ENCODE peak calls at places on chromosomes 1 and 21, in four cellular contexts. One of them, this sample, is unnamed. For H3K4me1, the result is how much of the 10 kb centered on the place peaks cover.

GRCh38 chr1:60886793-60887331 is 195.5 kb upstream of the NFIA start:
- DNase-seq in K562: no peak
- DNase-seq in MM.1S: no peak
- DNase-seq in hepatocyte: peak
- DNase-seq in this sample: no peak

GRCh38 chr1:13708380-13709010 is 8.5 kb downstream of the PRDM2 start:
- DNase-seq in K562: no peak
- DNase-seq in MM.1S: no peak
- DNase-seq in hepatocyte: peak
- DNase-seq in this sample: peak

GRCh38 chr21:46038871-46039397 is 57.4 kb downstream of the COL6A1 start:
- DNase-seq in K562: no peak
- DNase-seq in MM.1S: no peak
- DNase-seq in hepatocyte: no peak
- DNase-seq in this sample: peak

GRCh38 chr1:29762635-29763034 is 526.3 kb downstream of the PTPRU start:
- DNase-seq in K562: no peak
- DNase-seq in MM.1S: no peak
- DNase-seq in hepatocyte: no peak
- DNase-seq in this sample: no peak

GRCh38 chr1:183043254-183043653 is 20.0 kb downstream of the LAMC1 start:
- DNase-seq in K562: no peak
- DNase-seq in MM.1S: no peak
- DNase-seq in hepatocyte: no peak
- DNase-seq in this sample: no peak

GRCh38 chr1:29956343-29957030 is 720.2 kb downstream of the PTPRU start:
- DNase-seq in K562: no peak
- DNase-seq in MM.1S: no peak
- DNase-seq in hepatocyte: no peak
- DNase-seq in this sample: no peak

GRCh38 chr1:41639332-41639936 is 155.0 kb upstream of the EDN2 start:
- DNase-seq in K562: no peak
- DNase-seq in MM.1S: no peak
- DNase-seq in hepatocyte: no peak
- DNase-seq in this sample: no peak

GRCh38 chr1:2213576-2214505 is 14.3 kb upstream of the SKI start:
- DNase-seq in K562: no peak
- DNase-seq in MM.1S: no peak
- DNase-seq in hepatocyte: peak
- DNase-seq in this sample: peak

GRCh38 chr1:180908084-180908765 is 4.5 kb upstream of the KIAA1614 start:
- DNase-seq in K562: no peak
- DNase-seq in MM.1S: no peak
- DNase-seq in hepatocyte: no peak
- DNase-seq in this sample: no peak

GRCh38 chr1:206467915-206468314 is 2.4 kb upstream of the IKBKE start:
- DNase-seq in K562: no peak
- DNase-seq in MM.1S: no peak
- DNase-seq in hepatocyte: no peak
- DNase-seq in this sample: no peak

GRCh38 chr1:58864654-58865053 is 80.8 kb upstream of the JUN start:
- DNase-seq in K562: no peak
- DNase-seq in MM.1S: no peak
- DNase-seq in hepatocyte: no peak
- DNase-seq in this sample: no peak

GRCh38 chr1:11174271-11174942 is 14.7 kb upstream of the ANGPTL7 start:
- DNase-seq in K562: no peak
- DNase-seq in MM.1S: no peak
- DNase-seq in hepatocyte: peak
- DNase-seq in this sample: no peak

GRCh38 chr21:31731112-31731801 is 661 bp downstream of the SCAF4 start:
- DNase-seq in K562: peak
- DNase-seq in MM.1S: peak
- DNase-seq in hepatocyte: peak
- DNase-seq in this sample: no peak

GRCh38 chr1:89148259-89148658 is 22.3 kb upstream of the GBP2 start:
- DNase-seq in K562: no peak
- DNase-seq in MM.1S: no peak
- DNase-seq in hepatocyte: no peak
- DNase-seq in this sample: no peak

GRCh38 chr1:55965981-55966461 is 613.3 kb downstream of the PLPP3 start:
- DNase-seq in K562: no peak
- DNase-seq in MM.1S: no peak
- DNase-seq in hepatocyte: no peak
- DNase-seq in this sample: no peak

GRCh38 chr1:150464422-150464826 is 22.8 kb upstream of the TARS2 start:
- DNase-seq in K562: peak
- DNase-seq in MM.1S: peak
- DNase-seq in hepatocyte: peak
- DNase-seq in this sample: peak

GRCh38 chr1:77413541-77414335 is 131.9 kb downstream of the AK5 start:
- DNase-seq in K562: no peak
- DNase-seq in MM.1S: no peak
- DNase-seq in hepatocyte: no peak
- DNase-seq in this sample: no peak

GRCh38 chr1:167904641-167905040 is 9.3 kb downstream of the ADCY10 start:
- DNase-seq in K562: no peak
- DNase-seq in MM.1S: no peak
- DNase-seq in hepatocyte: no peak
- DNase-seq in this sample: peak

GRCh38 chr1:59354754-59355337 is 58.0 kb downstream of the FGGY start:
- DNase-seq in K562: no peak
- DNase-seq in MM.1S: no peak
- DNase-seq in hepatocyte: no peak
- DNase-seq in this sample: no peak

GRCh38 chr1:59552001-59552400 is 255.1 kb downstream of the FGGY start:
- DNase-seq in K562: no peak
- DNase-seq in MM.1S: no peak
- DNase-seq in hepatocyte: no peak
- DNase-seq in this sample: no peak

GRCh38 chr1:82880506-82880905 is 1079.8 kb downstream of the ADGRL2 start:
- DNase-seq in K562: no peak
- DNase-seq in MM.1S: no peak
- DNase-seq in hepatocyte: no peak
- DNase-seq in this sample: no peak

GRCh38 chr1:77929806-77930205 is 41.4 kb downstream of the NEXN start:
- DNase-seq in K562: no peak
- DNase-seq in MM.1S: no peak
- DNase-seq in hepatocyte: no peak
- DNase-seq in this sample: peak

GRCh38 chr1:40450491-40451237 is 388 bp downstream of the ZFP69B start:
- DNase-seq in K562: peak
- DNase-seq in MM.1S: no peak
- DNase-seq in hepatocyte: peak
- DNase-seq in this sample: peak

GRCh38 chr21:22223385-22223784 is 1225.2 kb downstream of the NCAM2 start:
- DNase-seq in K562: no peak
- DNase-seq in MM.1S: peak
- DNase-seq in hepatocyte: no peak
- DNase-seq in this sample: no peak

GRCh38 chr1:151846062-151846568 is 6.5 kb upstream of the C2CD4D start:
- DNase-seq in K562: peak
- DNase-seq in MM.1S: no peak
- DNase-seq in hepatocyte: peak
- DNase-seq in this sample: peak

GRCh38 chr1:113928129-113928949 is 785 bp upstream of the HIPK1 start:
- DNase-seq in K562: no peak
- DNase-seq in MM.1S: peak
- DNase-seq in hepatocyte: peak
- DNase-seq in this sample: no peak

GRCh38 chr1:44847786-44848185 is 4.7 kb upstream of the PTCH2 start:
- DNase-seq in K562: no peak
- DNase-seq in MM.1S: no peak
- DNase-seq in hepatocyte: no peak
- DNase-seq in this sample: no peak

GRCh38 chr1:214506972-214507431 is 44.4 kb downstream of the PTPN14 start:
- DNase-seq in K562: no peak
- DNase-seq in MM.1S: no peak
- DNase-seq in hepatocyte: peak
- DNase-seq in this sample: no peak

GRCh38 chr1:169676001-169676400 is 35.4 kb downstream of the SELL start:
- DNase-seq in K562: no peak
- DNase-seq in MM.1S: no peak
- DNase-seq in hepatocyte: no peak
- DNase-seq in this sample: peak

GRCh38 chr21:40678681-40679284 is 168.2 kb downstream of the DSCAM start:
- DNase-seq in K562: no peak
- DNase-seq in MM.1S: peak
- DNase-seq in hepatocyte: no peak
- DNase-seq in this sample: no peak

GRCh38 chr1:106022312-106022902 is 1034.1 kb upstream of the PRMT6 start:
- DNase-seq in K562: no peak
- DNase-seq in MM.1S: no peak
- DNase-seq in hepatocyte: peak
- DNase-seq in this sample: no peak

GRCh38 chr1:229156819-229157218 is 114.1 kb upstream of the RAB4A start:
- DNase-seq in K562: no peak
- DNase-seq in MM.1S: no peak
- DNase-seq in hepatocyte: peak
- DNase-seq in this sample: no peak

GRCh38 chr1:71950579-71950978 is 331.8 kb downstream of the NEGR1 start:
- DNase-seq in K562: no peak
- DNase-seq in MM.1S: no peak
- DNase-seq in hepatocyte: no peak
- DNase-seq in this sample: no peak

GRCh38 chr1:218665216-218665615 is 320.1 kb downstream of the TGFB2 start:
- DNase-seq in K562: no peak
- DNase-seq in MM.1S: no peak
- DNase-seq in hepatocyte: peak
- DNase-seq in this sample: peak

GRCh38 chr1:92910081-92910480 is 51.2 kb downstream of the DIPK1A start:
- DNase-seq in K562: no peak
- DNase-seq in MM.1S: no peak
- DNase-seq in hepatocyte: no peak
- DNase-seq in this sample: no peak

GRCh38 chr1:47557086-47557866 is 119.4 kb downstream of the FOXD2 start:
- DNase-seq in K562: no peak
- DNase-seq in MM.1S: no peak
- DNase-seq in hepatocyte: no peak
- DNase-seq in this sample: no peak

GRCh38 chr1:223234534-223234933 is 91.5 kb upstream of the TLR5 start:
- DNase-seq in K562: no peak
- DNase-seq in MM.1S: no peak
- DNase-seq in hepatocyte: no peak
- DNase-seq in this sample: no peak

GRCh38 chr1:47940779-47941178 is 56.4 kb downstream of the TRABD2B start:
- DNase-seq in K562: no peak
- DNase-seq in MM.1S: no peak
- DNase-seq in hepatocyte: no peak
- DNase-seq in this sample: no peak

GRCh38 chr1:244451539-244451950 is at the start of gene ADSS2:
- DNase-seq in K562: no peak
- DNase-seq in MM.1S: no peak
- DNase-seq in hepatocyte: no peak
- DNase-seq in this sample: no peak

GRCh38 chr1:244454412-244454811 is 2.7 kb upstream of the ADSS2 start:
- DNase-seq in K562: no peak
- DNase-seq in MM.1S: no peak
- DNase-seq in hepatocyte: no peak
- DNase-seq in this sample: no peak

GRCh38 chr1:244449936-244450508 is 1.7 kb downstream of the ADSS2 start:
- DNase-seq in K562: no peak
- DNase-seq in MM.1S: no peak
- DNase-seq in hepatocyte: no peak
- DNase-seq in this sample: peak

GRCh38 chr1:244450597-244451538 is 841 bp downstream of the ADSS2 start:
- DNase-seq in K562: peak
- DNase-seq in MM.1S: peak
- DNase-seq in hepatocyte: peak
- DNase-seq in this sample: peak

DNA sequence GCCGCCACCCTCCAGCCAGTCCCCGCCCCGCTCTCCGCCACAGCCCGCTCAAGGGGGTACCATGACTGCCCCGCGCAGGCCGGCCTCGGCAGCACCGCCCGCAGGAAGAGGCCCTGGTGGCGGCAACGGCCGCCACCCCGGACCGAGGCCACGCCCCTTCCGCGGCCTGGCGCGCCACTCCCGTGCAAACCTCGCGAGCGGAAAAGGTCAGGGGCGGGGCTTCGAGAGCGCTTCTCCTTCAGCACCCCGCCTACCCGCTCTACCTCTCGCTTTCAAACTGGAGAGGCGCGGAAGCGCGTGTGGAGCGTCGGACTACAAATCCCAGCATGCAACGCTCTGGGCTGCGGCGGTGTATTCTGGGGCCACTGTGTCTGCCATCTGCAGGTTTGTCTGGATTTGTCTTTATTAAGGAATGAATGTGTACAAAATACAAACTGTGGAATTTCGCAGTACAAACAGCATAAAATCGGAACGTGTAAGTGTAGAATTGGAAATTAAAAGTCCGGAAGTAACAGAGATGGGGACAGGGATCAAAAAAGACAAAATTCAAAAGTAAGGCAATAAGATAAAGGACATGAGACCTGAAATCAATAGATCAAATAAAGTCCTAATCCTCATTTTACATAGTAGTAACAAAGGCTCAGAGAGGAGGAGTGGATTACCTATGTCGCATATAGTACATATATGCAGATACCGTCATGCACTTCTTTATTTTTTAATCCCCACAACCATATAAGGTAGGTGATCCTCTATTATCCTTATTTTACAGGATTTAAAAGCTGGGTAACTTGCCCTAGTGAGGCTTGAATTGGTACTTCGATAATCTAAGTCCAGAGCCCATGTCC is 464 bp upstream of the ADSS2 start:
- DNase-seq in K562: peak
- DNase-seq in MM.1S: peak
- DNase-seq in hepatocyte: peak
- DNase-seq in this sample: peak
- H3K4me2 ChIP-seq in K562: peak
- H3K4me2 ChIP-seq in MM.1S: peak
- H3K4me2 ChIP-seq in hepatocyte: peak
- H3K4me2 ChIP-seq in this sample: peak

GRCh38 chr1:24945354-24946326 is 15.6 kb upstream of the RUNX3 start:
- DNase-seq in K562: no peak
- DNase-seq in MM.1S: no peak
- DNase-seq in hepatocyte: no peak
- DNase-seq in this sample: no peak
- H3K4me1 ChIP-seq in K562: under half
- H3K4me1 ChIP-seq in MM.1S: under half
- H3K4me1 ChIP-seq in hepatocyte: under half
- H3K4me1 ChIP-seq in this sample: under half

GRCh38 chr1:962381-963350 is 2.3 kb downstream of the KLHL17 start:
- DNase-seq in K562: no peak
- DNase-seq in MM.1S: no peak
- DNase-seq in hepatocyte: no peak
- DNase-seq in this sample: no peak
- H3K4me2 ChIP-seq in K562: no peak
- H3K4me2 ChIP-seq in MM.1S: no peak
- H3K4me2 ChIP-seq in hepatocyte: no peak
- H3K4me2 ChIP-seq in this sample: no peak

GRCh38 chr1:156665539-156665938 is 11.7 kb downstream of the NES start:
- DNase-seq in K562: no peak
- DNase-seq in MM.1S: no peak
- DNase-seq in hepatocyte: no peak
- DNase-seq in this sample: no peak
- H3K4me1 ChIP-seq in K562: half or more
- H3K4me1 ChIP-seq in MM.1S: under half
- H3K4me1 ChIP-seq in hepatocyte: half or more
- H3K4me1 ChIP-seq in this sample: under half

GRCh38 chr1:205255941-205256780 is 28.4 kb downstream of the TMCC2 start:
- DNase-seq in K562: peak
- DNase-seq in MM.1S: peak
- DNase-seq in hepatocyte: peak
- DNase-seq in this sample: peak
- H3K4me2 ChIP-seq in K562: peak
- H3K4me2 ChIP-seq in MM.1S: no peak
- H3K4me2 ChIP-seq in hepatocyte: no peak
- H3K4me2 ChIP-seq in this sample: no peak

This sample was measured in endothelial cell of umbilical vein.